ENCODE peak calls at places on chromosomes 5 and 9, in ten cellular contexts. One of them, this sample, is unnamed.
A peak's percentile ranks its signal among the peaks of the same experiment; 100 is the strongest.

GRCh38 chr5:144971067-144971850 is 800.6 kb downstream of the KCTD16 start:
- DNase-seq in right lobe of liver: no peak
- DNase-seq in HTR-8/SVneo: no peak
- DNase-seq in epithelial cell of esophagus: peak; percentile 2
- DNase-seq in posterior cingulate gyrus: no peak
- DNase-seq in GM13977: no peak
- DNase-seq in COR-L47: no peak
- DNase-seq in KG1: no peak
- DNase-seq in cardiac septum: no peak
- DNase-seq in GM10248: no peak
- DNase-seq in this sample: no peak

GRCh38 chr5:88952344-88952743 is 69.4 kb upstream of the MEF2C start:
- DNase-seq in KG1: no peak
- DNase-seq in right lobe of liver: no peak
- DNase-seq in HTR-8/SVneo: no peak
- DNase-seq in GM10248: no peak
- DNase-seq in cardiac septum: no peak
- DNase-seq in COR-L47: peak; percentile 98
- DNase-seq in epithelial cell of esophagus: peak; percentile 59
- DNase-seq in GM13977: no peak
- DNase-seq in posterior cingulate gyrus: no peak
- DNase-seq in this sample: no peak

GRCh38 chr5:2565147-2565546 is 186.3 kb downstream of the IRX2 start:
- DNase-seq in HTR-8/SVneo: no peak
- DNase-seq in posterior cingulate gyrus: no peak
- DNase-seq in GM13977: no peak
- DNase-seq in epithelial cell of esophagus: no peak
- DNase-seq in cardiac septum: peak; percentile 43
- DNase-seq in KG1: no peak
- DNase-seq in COR-L47: no peak
- DNase-seq in GM10248: no peak
- DNase-seq in right lobe of liver: no peak
- DNase-seq in this sample: no peak

GRCh38 chr5:144958002-144958401 is 787.3 kb downstream of the KCTD16 start:
- DNase-seq in COR-L47: no peak
- DNase-seq in right lobe of liver: no peak
- DNase-seq in KG1: no peak
- DNase-seq in GM13977: no peak
- DNase-seq in cardiac septum: no peak
- DNase-seq in HTR-8/SVneo: no peak
- DNase-seq in GM10248: no peak
- DNase-seq in posterior cingulate gyrus: no peak
- DNase-seq in epithelial cell of esophagus: no peak
- DNase-seq in this sample: no peak

GRCh38 chr5:88145603-88146467 is 122.8 kb downstream of the TMEM161B start:
- DNase-seq in COR-L47: no peak
- DNase-seq in HTR-8/SVneo: no peak
- DNase-seq in epithelial cell of esophagus: peak; percentile 36
- DNase-seq in right lobe of liver: no peak
- DNase-seq in cardiac septum: no peak
- DNase-seq in posterior cingulate gyrus: peak; percentile 27
- DNase-seq in GM10248: peak; percentile 8
- DNase-seq in KG1: no peak
- DNase-seq in GM13977: no peak
- DNase-seq in this sample: no peak

GRCh38 chr5:14156611-14157493 is 13.7 kb downstream of the TRIO start:
- DNase-seq in KG1: no peak
- DNase-seq in HTR-8/SVneo: peak; percentile 93
- DNase-seq in posterior cingulate gyrus: no peak
- DNase-seq in COR-L47: no peak
- DNase-seq in GM10248: peak; percentile 64
- DNase-seq in right lobe of liver: no peak
- DNase-seq in GM13977: peak; percentile 65
- DNase-seq in epithelial cell of esophagus: peak; percentile 96
- DNase-seq in cardiac septum: no peak
- DNase-seq in this sample: peak; percentile 94

GRCh38 chr5:158654415-158654814 is 445.3 kb downstream of the EBF1 start:
- DNase-seq in epithelial cell of esophagus: no peak
- DNase-seq in posterior cingulate gyrus: no peak
- DNase-seq in GM10248: no peak
- DNase-seq in right lobe of liver: peak; percentile 49
- DNase-seq in COR-L47: no peak
- DNase-seq in HTR-8/SVneo: no peak
- DNase-seq in cardiac septum: no peak
- DNase-seq in KG1: no peak
- DNase-seq in GM13977: no peak
- DNase-seq in this sample: no peak

GRCh38 chr5:3118321-3118720 is 366.8 kb upstream of the IRX2 start:
- DNase-seq in GM10248: no peak
- DNase-seq in right lobe of liver: no peak
- DNase-seq in COR-L47: no peak
- DNase-seq in epithelial cell of esophagus: no peak
- DNase-seq in cardiac septum: no peak
- DNase-seq in GM13977: no peak
- DNase-seq in HTR-8/SVneo: no peak
- DNase-seq in posterior cingulate gyrus: no peak
- DNase-seq in KG1: no peak
- DNase-seq in this sample: no peak

GRCh38 chr5:58363850-58364249 is 96.0 kb downstream of the PLK2 start:
- DNase-seq in cardiac septum: no peak
- DNase-seq in COR-L47: no peak
- DNase-seq in right lobe of liver: no peak
- DNase-seq in epithelial cell of esophagus: no peak
- DNase-seq in GM10248: no peak
- DNase-seq in HTR-8/SVneo: no peak
- DNase-seq in posterior cingulate gyrus: no peak
- DNase-seq in KG1: no peak
- DNase-seq in GM13977: no peak
- DNase-seq in this sample: no peak

GRCh38 chr9:137689745-137690529 is 71.1 kb downstream of the EHMT1 start:
- DNase-seq in KG1: no peak
- DNase-seq in posterior cingulate gyrus: no peak
- DNase-seq in HTR-8/SVneo: no peak
- DNase-seq in COR-L47: no peak
- DNase-seq in GM10248: no peak
- DNase-seq in cardiac septum: no peak
- DNase-seq in right lobe of liver: no peak
- DNase-seq in epithelial cell of esophagus: no peak
- DNase-seq in GM13977: no peak
- DNase-seq in this sample: no peak

GRCh38 chr5:134879456-134879855 is 5.3 kb downstream of the TXNDC15 start:
- DNase-seq in COR-L47: peak; percentile 37
- DNase-seq in cardiac septum: no peak
- DNase-seq in GM13977: no peak
- DNase-seq in GM10248: no peak
- DNase-seq in posterior cingulate gyrus: no peak
- DNase-seq in KG1: no peak
- DNase-seq in epithelial cell of esophagus: no peak
- DNase-seq in HTR-8/SVneo: no peak
- DNase-seq in right lobe of liver: no peak
- DNase-seq in this sample: no peak

GRCh38 chr5:64665243-64665642 is 25.1 kb upstream of the SHISAL2B start:
- DNase-seq in right lobe of liver: no peak
- DNase-seq in cardiac septum: no peak
- DNase-seq in COR-L47: peak; percentile 72
- DNase-seq in HTR-8/SVneo: no peak
- DNase-seq in epithelial cell of esophagus: no peak
- DNase-seq in GM10248: no peak
- DNase-seq in KG1: no peak
- DNase-seq in posterior cingulate gyrus: no peak
- DNase-seq in GM13977: no peak
- DNase-seq in this sample: no peak

GRCh38 chr5:77292026-77292757 is 81.7 kb downstream of the PDE8B start:
- DNase-seq in GM13977: no peak
- DNase-seq in COR-L47: no peak
- DNase-seq in cardiac septum: no peak
- DNase-seq in KG1: no peak
- DNase-seq in GM10248: no peak
- DNase-seq in posterior cingulate gyrus: no peak
- DNase-seq in right lobe of liver: no peak
- DNase-seq in HTR-8/SVneo: peak; percentile 41
- DNase-seq in epithelial cell of esophagus: no peak
- DNase-seq in this sample: no peak

GRCh38 chr5:16321284-16321683 is 141.7 kb upstream of the MARCHF11 start:
- DNase-seq in COR-L47: no peak
- DNase-seq in posterior cingulate gyrus: no peak
- DNase-seq in epithelial cell of esophagus: no peak
- DNase-seq in HTR-8/SVneo: no peak
- DNase-seq in cardiac septum: no peak
- DNase-seq in right lobe of liver: no peak
- DNase-seq in GM13977: no peak
- DNase-seq in KG1: no peak
- DNase-seq in GM10248: no peak
- DNase-seq in this sample: no peak

GRCh38 chr5:142053434-142054253 is 40.8 kb upstream of the GNPDA1 start:
- DNase-seq in GM10248: no peak
- DNase-seq in HTR-8/SVneo: peak; percentile 55
- DNase-seq in COR-L47: no peak
- DNase-seq in GM13977: no peak
- DNase-seq in KG1: no peak
- DNase-seq in posterior cingulate gyrus: no peak
- DNase-seq in epithelial cell of esophagus: peak; percentile 60
- DNase-seq in right lobe of liver: no peak
- DNase-seq in cardiac septum: no peak
- DNase-seq in this sample: peak; percentile 41

GRCh38 chr5:179607449-179607931 is 16.0 kb downstream of the HNRNPH1 start:
- DNase-seq in COR-L47: no peak
- DNase-seq in GM10248: no peak
- DNase-seq in posterior cingulate gyrus: peak; percentile 78
- DNase-seq in KG1: no peak
- DNase-seq in right lobe of liver: no peak
- DNase-seq in HTR-8/SVneo: no peak
- DNase-seq in cardiac septum: peak; percentile 80
- DNase-seq in epithelial cell of esophagus: no peak
- DNase-seq in GM13977: no peak
- DNase-seq in this sample: no peak

GRCh38 chr9:79501546-79501945 is 70.2 kb upstream of the TLE4 start:
- DNase-seq in HTR-8/SVneo: no peak
- DNase-seq in epithelial cell of esophagus: no peak
- DNase-seq in GM10248: no peak
- DNase-seq in GM13977: no peak
- DNase-seq in cardiac septum: no peak
- DNase-seq in KG1: no peak
- DNase-seq in COR-L47: no peak
- DNase-seq in right lobe of liver: no peak
- DNase-seq in posterior cingulate gyrus: no peak
- DNase-seq in this sample: no peak

GRCh38 chr5:149414405-149415244 is 35.5 kb upstream of the IL17B start:
- DNase-seq in right lobe of liver: no peak
- DNase-seq in KG1: no peak
- DNase-seq in posterior cingulate gyrus: no peak
- DNase-seq in epithelial cell of esophagus: no peak
- DNase-seq in GM10248: no peak
- DNase-seq in HTR-8/SVneo: no peak
- DNase-seq in COR-L47: no peak
- DNase-seq in cardiac septum: peak; percentile 78
- DNase-seq in GM13977: no peak
- DNase-seq in this sample: no peak

GRCh38 chr5:113389116-113389515 is 45.7 kb downstream of the TSSK1B start:
- DNase-seq in cardiac septum: no peak
- DNase-seq in HTR-8/SVneo: no peak
- DNase-seq in GM13977: no peak
- DNase-seq in COR-L47: no peak
- DNase-seq in GM10248: no peak
- DNase-seq in KG1: no peak
- DNase-seq in right lobe of liver: no peak
- DNase-seq in epithelial cell of esophagus: no peak
- DNase-seq in posterior cingulate gyrus: no peak
- DNase-seq in this sample: no peak

GRCh38 chr5:42268630-42269029 is 154.6 kb upstream of the GHR start:
- DNase-seq in GM13977: no peak
- DNase-seq in KG1: no peak
- DNase-seq in right lobe of liver: no peak
- DNase-seq in HTR-8/SVneo: no peak
- DNase-seq in GM10248: no peak
- DNase-seq in cardiac septum: no peak
- DNase-seq in posterior cingulate gyrus: no peak
- DNase-seq in epithelial cell of esophagus: peak; percentile 5
- DNase-seq in COR-L47: no peak
- DNase-seq in this sample: peak; percentile 65

GRCh38 chr5:150085950-150086715 is at the start of gene CSF1R:
- DNase-seq in COR-L47: no peak
- DNase-seq in right lobe of liver: no peak
- DNase-seq in cardiac septum: peak; percentile 75
- DNase-seq in posterior cingulate gyrus: no peak
- DNase-seq in HTR-8/SVneo: no peak
- DNase-seq in epithelial cell of esophagus: no peak
- DNase-seq in KG1: no peak
- DNase-seq in GM10248: no peak
- DNase-seq in GM13977: no peak
- DNase-seq in this sample: no peak

GRCh38 chr5:86461169-86461956 is 156.4 kb upstream of the COX7C start:
- DNase-seq in posterior cingulate gyrus: no peak
- DNase-seq in COR-L47: no peak
- DNase-seq in HTR-8/SVneo: no peak
- DNase-seq in right lobe of liver: no peak
- DNase-seq in cardiac septum: no peak
- DNase-seq in epithelial cell of esophagus: peak; percentile 15
- DNase-seq in GM10248: no peak
- DNase-seq in KG1: no peak
- DNase-seq in GM13977: no peak
- DNase-seq in this sample: no peak

GRCh38 chr5:132342291-132343180 is 27.0 kb upstream of the SLC22A5 start:
- DNase-seq in posterior cingulate gyrus: no peak
- DNase-seq in right lobe of liver: no peak
- DNase-seq in cardiac septum: no peak
- DNase-seq in GM10248: no peak
- DNase-seq in COR-L47: no peak
- DNase-seq in KG1: no peak
- DNase-seq in epithelial cell of esophagus: no peak
- DNase-seq in GM13977: no peak
- DNase-seq in HTR-8/SVneo: no peak
- DNase-seq in this sample: no peak

GRCh38 chr9:132789706-132790105 is 88.4 kb downstream of the AK8 start:
- DNase-seq in posterior cingulate gyrus: no peak
- DNase-seq in epithelial cell of esophagus: no peak
- DNase-seq in COR-L47: no peak
- DNase-seq in GM13977: no peak
- DNase-seq in HTR-8/SVneo: no peak
- DNase-seq in GM10248: no peak
- DNase-seq in right lobe of liver: no peak
- DNase-seq in KG1: no peak
- DNase-seq in cardiac septum: no peak
- DNase-seq in this sample: no peak

GRCh38 chr5:86137297-86137696 is 480.4 kb upstream of the COX7C start:
- DNase-seq in posterior cingulate gyrus: no peak
- DNase-seq in GM10248: no peak
- DNase-seq in cardiac septum: no peak
- DNase-seq in GM13977: no peak
- DNase-seq in KG1: no peak
- DNase-seq in COR-L47: no peak
- DNase-seq in right lobe of liver: no peak
- DNase-seq in epithelial cell of esophagus: no peak
- DNase-seq in HTR-8/SVneo: no peak
- DNase-seq in this sample: no peak